ENCODE peak calls at places on chromosomes 1 and 21, in ten cellular contexts. R is germinal center, S is heart left ventricle, W is neuronal stem cell, P is Right ventricle myocardium inferior, J is NCI-H1694, L is cardiac muscle cell, N is left lobe of liver, Y is PC-9, M is lower lobe of right lung. F is an unnamed sample.
A peak's percentile ranks its signal among the peaks of the same experiment; 100 is the strongest.

GRCh38 chr1:37238376-37239224 is 204.3 kb upstream of the GRIK3 start:
- DNase-seq in R (no peak), S (no peak), W (no peak), P (no peak), J (peak; percentile 33), L (no peak), N (no peak), Y (no peak), M (no peak), F (no peak)

GRCh38 chr1:236692722-236693121 is 6.4 kb downstream of the ACTN2 start:
- DNase-seq in R (no peak), S (no peak), W (no peak), P (no peak), J (no peak), L (no peak), N (no peak), Y (no peak), M (no peak), F (no peak)

GRCh38 chr1:21506804-21507203 is 2.4 kb upstream of the ALPL start:
- DNase-seq in R (no peak), S (no peak), W (no peak), P (no peak), J (no peak), L (no peak), N (no peak), Y (no peak), M (no peak), F (no peak)

GRCh38 chr21:26964379-26964778 is 2.5 kb downstream of the ADAMTS5 start:
- DNase-seq in R (no peak), S (peak; percentile 55), W (no peak), P (peak; percentile 83), J (no peak), L (no peak), N (peak; percentile 45), Y (no peak), M (no peak), F (peak; percentile 55)

GRCh38 chr1:41671116-41671755 is 186.8 kb upstream of the EDN2 start:
- DNase-seq in R (no peak), S (no peak), W (no peak), P (no peak), J (no peak), L (no peak), N (no peak), Y (no peak), M (no peak), F (no peak)

GRCh38 chr1:212752256-212752933 is 39.2 kb downstream of the NSL1 start:
- DNase-seq in R (no peak), S (no peak), W (no peak), P (no peak), J (no peak), L (no peak), N (no peak), Y (no peak), M (no peak), F (no peak)

GRCh38 chr1:177926201-177926600 is 43.7 kb downstream of the SEC16B start:
- DNase-seq in R (no peak), S (no peak), W (no peak), P (no peak), J (no peak), L (no peak), N (no peak), Y (no peak), M (no peak), F (no peak)

GRCh38 chr1:24742090-24742938 is 2.9 kb upstream of the CLIC4 start:
- DNase-seq in R (no peak), S (no peak), W (no peak), P (no peak), J (no peak), L (no peak), N (no peak), Y (peak; percentile 38), M (peak; percentile 14), F (no peak)

GRCh38 chr1:48202030-48202752 is 20.3 kb upstream of the SLC5A9 start:
- DNase-seq in R (peak; percentile 38), S (peak; percentile 62), W (peak; percentile 64), P (peak; percentile 84), J (peak; percentile 76), L (peak; percentile 77), N (peak; percentile 72), Y (no peak), M (peak; percentile 74), F (peak; percentile 38)

GRCh38 chr1:227225715-227226346 is 92.5 kb downstream of the CDC42BPA start:
- DNase-seq in R (no peak), S (no peak), W (no peak), P (no peak), J (no peak), L (no peak), N (no peak), Y (peak; percentile 90), M (no peak), F (no peak)

GRCh38 chr21:19507682-19508260 is 1104.2 kb upstream of the TMPRSS15 start:
- DNase-seq in R (no peak), S (no peak), W (no peak), P (no peak), J (no peak), L (peak; percentile 28), N (no peak), Y (no peak), M (no peak), F (no peak)

GRCh38 chr21:44612029-44612486 is at the start of gene KRTAP10-8:
- DNase-seq in R (no peak), S (no peak), W (no peak), P (no peak), J (no peak), L (no peak), N (no peak), Y (no peak), M (no peak), F (no peak)

GRCh38 chr1:172764378-172764777 is 105.5 kb downstream of the FASLG start:
- DNase-seq in R (no peak), S (no peak), W (no peak), P (no peak), J (no peak), L (no peak), N (no peak), Y (no peak), M (no peak), F (no peak)

F was measured in cerebellum.